ENCODE peak calls at places on chromosomes 16 and 17, in seven cellular contexts. C is neural progenitor cell; N is foreskin fibroblast; X is upper lobe of right lung; E is right atrium auricular region; L is CD8-positive, alpha-beta T cell; B is endodermal cell. R is an unnamed sample.

GRCh38 chr16:49514391-49514980 is 140.9 kb downstream of the C16orf78 start:
- DNase-seq in X (peak), C (peak), L (no peak), B (no peak), E (no peak), N (no peak), R (no peak)

GRCh38 chr17:75571197-75571884 is 16.3 kb upstream of the MYO15B start:
- DNase-seq in B (peak), L (no peak), C (no peak), E (no peak), N (peak), X (peak), R (peak)

GRCh38 chr17:9465216-9465921 is 110.3 kb downstream of the STX8 start:
- DNase-seq in E (no peak), N (peak), L (no peak), X (no peak), C (no peak), B (no peak), R (no peak)

GRCh38 chr17:64661981-64662773 is at the start of gene SMURF2:
- DNase-seq in B (peak), E (peak), L (peak), X (peak), N (peak), C (peak), R (peak)

GRCh38 chr17:77959216-77959925 is 868 bp downstream of the TNRC6C start:
- DNase-seq in N (no peak), L (peak), C (peak), X (no peak), E (no peak), B (peak), R (peak)

GRCh38 chr17:34312080-34312479 is 7.2 kb upstream of the CCL8 start:
- DNase-seq in L (no peak), C (no peak), N (peak), E (no peak), X (no peak), B (no peak), R (no peak)

GRCh38 chr17:42287305-42288077 is 807 bp upstream of the STAT5A start:
- DNase-seq in E (peak), L (peak), X (peak), B (peak), C (no peak), N (peak), R (peak)

GRCh38 chr17:32536736-32537646 is 50.2 kb downstream of the CDK5R1 start:
- DNase-seq in E (no peak), C (no peak), X (no peak), B (no peak), L (no peak), N (peak), R (no peak)

GRCh38 chr17:29590261-29590978 is 972 bp upstream of the GIT1 start:
- DNase-seq in B (no peak), L (no peak), C (no peak), X (peak), E (no peak), N (no peak), R (no peak)

GRCh38 chr17:2023692-2024571 is 1.2 kb downstream of the RTN4RL1 start:
- DNase-seq in L (no peak), E (no peak), B (peak), N (no peak), C (peak), X (peak), R (no peak)

GRCh38 chr16:84774810-84775209 is 45.0 kb upstream of the CRISPLD2 start:
- DNase-seq in L (no peak), E (peak), X (no peak), B (no peak), C (no peak), N (peak), R (no peak)

GRCh38 chr16:55039931-55040330 is 109.3 kb downstream of the IRX5 start:
- DNase-seq in N (no peak), X (no peak), E (no peak), C (no peak), L (no peak), B (peak), R (no peak)

GRCh38 chr17:4261452-4261851 is 2.3 kb downstream of the ANKFY1 start:
- DNase-seq in C (no peak), E (no peak), X (no peak), L (no peak), B (peak), N (no peak), R (no peak)

GRCh38 chr16:3458278-3458851 is 14.9 kb downstream of the NAA60 start:
- DNase-seq in X (peak), B (peak), N (no peak), L (no peak), C (peak), E (no peak), R (no peak)

GRCh38 chr16:20612551-20613470 is 36.6 kb upstream of the ACSM2B start:
- DNase-seq in E (peak), X (peak), L (no peak), B (no peak), N (no peak), C (no peak), R (no peak)

GRCh38 chr16:30677931-30678585 is 19.8 kb downstream of the FBRS start:
- DNase-seq in B (peak), C (peak), L (no peak), N (no peak), E (no peak), X (no peak), R (no peak)

GRCh38 chr17:77641718-77642117 is 316.8 kb upstream of the TNRC6C start:
- DNase-seq in X (no peak), L (no peak), E (no peak), B (no peak), N (no peak), C (no peak), R (no peak)

GRCh38 chr16:27414803-27415431 is 12.9 kb downstream of the IL21R start:
- DNase-seq in B (no peak), E (no peak), N (no peak), X (no peak), C (no peak), L (no peak), R (no peak)

GRCh38 chr17:65553009-65553645 is 8.3 kb downstream of the AXIN2 start:
- DNase-seq in X (no peak), N (peak), E (no peak), B (no peak), L (no peak), C (no peak), R (no peak)

GRCh38 chr17:71184716-71185115 is 936.1 kb upstream of the SOX9 start:
- DNase-seq in B (no peak), C (no peak), X (no peak), L (no peak), N (no peak), E (no peak), R (no peak)

GRCh38 chr17:42017866-42018200 is 594 bp upstream of the DNAJC7 start:
- DNase-seq in L (no peak), B (no peak), E (no peak), N (no peak), X (no peak), C (peak), R (no peak)

GRCh38 chr16:23420011-23420410 is 33.0 kb downstream of the COG7 start:
- DNase-seq in B (no peak), C (no peak), E (no peak), X (no peak), L (no peak), N (no peak), R (no peak)

GRCh38 chr17:1197781-1198490 is 18.2 kb upstream of the ABR start:
- DNase-seq in B (no peak), L (peak), E (peak), C (no peak), N (no peak), X (peak), R (peak)

GRCh38 chr17:78322327-78322857 is 37.5 kb downstream of the SOCS3 start:
- DNase-seq in N (no peak), B (no peak), L (no peak), E (no peak), X (no peak), C (no peak), R (no peak)

GRCh38 chr17:40307691-40308289 is 1.2 kb upstream of the RARA start:
- DNase-seq in L (no peak), E (no peak), B (no peak), X (no peak), C (no peak), N (no peak), R (no peak)

GRCh38 chr17:39606434-39607056 is 1.2 kb downstream of the NEUROD2 start:
- DNase-seq in E (no peak), N (no peak), B (peak), C (peak), X (no peak), L (no peak), R (no peak)

GRCh38 chr17:75315541-75316243 is 26.5 kb upstream of the SLC25A19 start:
- DNase-seq in E (no peak), B (no peak), C (no peak), X (no peak), N (peak), L (no peak), R (peak)

GRCh38 chr17:7213895-7214299 is 5.7 kb downstream of the DLG4 start:
- DNase-seq in B (peak), L (no peak), X (no peak), C (peak), E (peak), N (no peak), R (no peak)

GRCh38 chr17:1049446-1050225 is 52.7 kb downstream of the TIMM22 start:
- DNase-seq in N (no peak), B (no peak), E (no peak), L (no peak), X (no peak), C (no peak), R (no peak)

GRCh38 chr16:10558746-10559641 is 21.4 kb downstream of the EMP2 start:
- DNase-seq in C (no peak), L (no peak), E (peak), N (peak), B (no peak), X (peak), R (no peak)

GRCh38 chr17:76272541-76273434 is 7.6 kb downstream of the UBALD2 start:
- DNase-seq in L (peak), X (no peak), C (no peak), E (no peak), B (no peak), N (no peak), R (peak)

GRCh38 chr17:57284984-57285646 is 28.8 kb downstream of the MSI2 start:
- DNase-seq in N (no peak), B (peak), L (peak), X (no peak), C (peak), E (no peak), R (peak)

GRCh38 chr16:48999034-48999433 is 282.6 kb downstream of the CBLN1 start:
- DNase-seq in E (no peak), N (no peak), L (no peak), C (no peak), X (no peak), B (no peak), R (no peak)

GRCh38 chr17:8791910-8792270 is 7.3 kb downstream of the MFSD6L start:
- DNase-seq in B (no peak), C (no peak), N (peak), E (no peak), X (no peak), L (no peak), R (no peak)

GRCh38 chr17:50280801-50281441 is 6.7 kb downstream of the TMEM92 start:
- DNase-seq in E (no peak), B (peak), C (no peak), X (no peak), L (no peak), N (no peak), R (no peak)

GRCh38 chr16:48113471-48113870 is 42.3 kb downstream of the ABCC12 start:
- DNase-seq in X (no peak), B (peak), N (no peak), L (no peak), E (no peak), C (peak), R (no peak)

GRCh38 chr16:760498-761343 is at the start of gene MSLN:
- DNase-seq in N (no peak), L (no peak), C (no peak), E (no peak), X (peak), B (no peak), R (no peak)

GRCh38 chr17:19346351-19347255 is 15.9 kb downstream of the B9D1 start:
- DNase-seq in X (peak), B (peak), N (peak), E (peak), C (no peak), L (no peak), R (no peak)

DNA sequence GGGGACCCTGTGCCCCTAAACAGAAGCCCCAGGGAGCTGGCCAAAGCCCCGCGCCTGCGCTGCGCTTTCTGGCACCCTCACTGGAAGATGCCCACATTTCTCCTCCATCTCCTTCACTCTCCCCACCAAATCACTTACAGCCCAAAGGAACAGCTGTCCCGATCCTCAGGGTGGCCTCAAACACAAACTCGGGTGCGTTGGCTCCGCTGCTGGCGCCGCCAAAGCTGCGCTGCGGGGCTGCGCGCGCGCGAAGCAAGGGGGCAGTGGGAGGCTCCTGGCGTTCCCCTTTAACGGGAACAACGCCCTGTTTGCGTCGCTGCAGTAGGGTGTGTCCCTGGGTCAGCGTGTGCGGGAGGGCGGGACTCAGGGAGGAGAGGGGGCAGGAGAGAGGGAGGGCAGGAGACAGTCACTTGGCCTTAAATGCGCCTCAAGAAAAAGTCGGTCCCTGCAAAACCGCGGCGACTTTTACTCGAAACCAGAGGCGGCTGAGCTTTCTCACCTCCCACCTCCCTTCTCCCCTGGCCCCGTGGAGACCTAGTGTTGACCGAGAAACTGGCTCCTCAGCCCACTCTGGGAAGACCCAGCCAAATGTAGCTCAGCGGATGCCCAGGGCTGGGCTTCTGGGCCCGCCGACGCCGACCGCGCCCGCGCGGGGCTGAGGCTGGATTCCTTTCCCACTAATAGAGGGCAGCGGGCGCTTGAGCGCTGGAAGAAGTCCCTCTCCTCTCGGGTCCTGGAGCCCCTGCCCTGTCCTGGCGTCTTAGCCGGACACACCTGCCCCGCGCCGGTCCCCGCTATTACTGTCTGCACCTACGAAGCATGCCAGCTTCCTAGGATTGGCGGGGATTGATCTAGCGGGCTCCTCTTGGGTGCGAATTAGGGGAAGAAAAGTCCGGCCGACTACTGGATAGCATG is 2.6 kb downstream of the PMP22 start:
- DNase-seq in C (peak), L (no peak), E (peak), X (peak), B (peak), N (peak), R (no peak)
- TF ChIP-seq CTCF in C (no peak), L (no peak), E (no peak), X (no peak), B (no peak), N (no peak), R (no peak)

GRCh38 chr16:81939164-81940067 is 71.9 kb downstream of the SDR42E1 start:
- DNase-seq in L (no peak), N (no peak), B (peak), X (no peak), E (no peak), C (peak), R (no peak)
- TF ChIP-seq CTCF in L (no peak), N (no peak), B (peak), X (no peak), E (no peak), C (peak), R (no peak)

DNA sequence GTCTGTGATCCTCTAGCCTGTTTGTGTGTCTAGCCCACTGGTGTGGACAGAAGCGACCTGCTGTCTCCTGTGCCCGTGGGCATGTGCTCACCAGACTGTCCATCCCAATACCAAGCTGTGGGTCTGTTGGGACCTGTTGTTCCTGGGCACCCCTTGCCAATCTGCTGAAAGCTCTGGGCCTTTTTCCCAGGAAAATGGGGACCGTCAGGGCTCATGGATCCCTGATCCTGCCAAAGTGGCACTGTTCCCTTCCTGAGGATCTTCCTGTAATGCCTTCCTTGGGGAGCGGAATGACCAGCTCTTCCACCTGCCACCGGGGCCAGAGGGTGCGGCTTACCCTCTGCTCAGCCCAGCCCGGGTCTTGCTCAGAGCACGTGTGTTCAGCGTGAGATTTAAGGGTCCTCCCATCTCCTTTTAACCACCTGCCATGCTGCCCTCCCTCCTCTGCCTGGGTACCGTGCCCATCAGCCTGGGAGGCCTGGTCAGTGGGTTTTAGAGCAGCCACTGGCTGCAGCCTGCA is 59.3 kb downstream of the BAIAP2 start:
- DNase-seq in L (no peak), E (no peak), C (no peak), B (no peak), N (no peak), X (no peak), R (no peak)
- TF ChIP-seq CTCF in L (no peak), E (no peak), C (peak), B (no peak), N (no peak), X (no peak), R (no peak)

DNA sequence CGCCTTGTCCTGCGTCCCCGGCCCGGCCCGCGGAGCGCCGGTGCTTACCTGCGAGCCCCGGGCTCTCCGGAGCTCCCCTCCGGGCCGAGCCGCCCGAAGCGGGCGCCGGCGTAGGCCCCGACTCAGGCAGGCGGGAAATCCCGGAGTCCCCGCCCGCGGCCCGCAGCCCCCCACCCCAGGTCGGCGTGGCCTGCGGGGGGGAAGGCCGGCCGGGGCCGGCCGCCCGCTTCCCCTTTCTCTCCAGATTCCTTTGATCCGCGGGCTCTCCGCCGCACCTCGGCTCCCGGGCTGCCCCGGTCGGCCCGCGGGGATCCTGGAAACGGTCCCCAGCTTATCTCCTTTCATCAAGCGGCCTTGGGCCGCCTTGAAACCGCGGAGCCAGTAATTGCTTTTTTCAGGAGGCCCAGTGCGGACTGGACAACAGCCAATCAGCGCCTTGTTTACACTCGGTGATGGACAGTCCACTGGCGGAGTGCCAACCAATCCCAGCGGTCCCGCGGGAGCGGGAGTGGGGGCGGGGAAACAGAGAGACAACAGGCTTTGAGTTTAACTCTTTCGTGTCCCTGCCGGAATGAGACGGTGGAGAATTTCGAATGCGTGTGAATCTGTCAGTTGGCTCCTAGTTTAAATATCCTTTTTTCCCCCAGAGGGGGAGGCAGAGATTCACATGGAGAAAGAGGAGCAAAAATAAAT is 1.4 kb upstream of the BAHCC1 start:
- DNase-seq in E (peak), X (peak), N (peak), C (peak), L (peak), B (peak), R (peak)
- TF ChIP-seq CTCF in E (no peak), X (no peak), N (no peak), C (peak), L (no peak), B (peak), R (no peak)

DNA sequence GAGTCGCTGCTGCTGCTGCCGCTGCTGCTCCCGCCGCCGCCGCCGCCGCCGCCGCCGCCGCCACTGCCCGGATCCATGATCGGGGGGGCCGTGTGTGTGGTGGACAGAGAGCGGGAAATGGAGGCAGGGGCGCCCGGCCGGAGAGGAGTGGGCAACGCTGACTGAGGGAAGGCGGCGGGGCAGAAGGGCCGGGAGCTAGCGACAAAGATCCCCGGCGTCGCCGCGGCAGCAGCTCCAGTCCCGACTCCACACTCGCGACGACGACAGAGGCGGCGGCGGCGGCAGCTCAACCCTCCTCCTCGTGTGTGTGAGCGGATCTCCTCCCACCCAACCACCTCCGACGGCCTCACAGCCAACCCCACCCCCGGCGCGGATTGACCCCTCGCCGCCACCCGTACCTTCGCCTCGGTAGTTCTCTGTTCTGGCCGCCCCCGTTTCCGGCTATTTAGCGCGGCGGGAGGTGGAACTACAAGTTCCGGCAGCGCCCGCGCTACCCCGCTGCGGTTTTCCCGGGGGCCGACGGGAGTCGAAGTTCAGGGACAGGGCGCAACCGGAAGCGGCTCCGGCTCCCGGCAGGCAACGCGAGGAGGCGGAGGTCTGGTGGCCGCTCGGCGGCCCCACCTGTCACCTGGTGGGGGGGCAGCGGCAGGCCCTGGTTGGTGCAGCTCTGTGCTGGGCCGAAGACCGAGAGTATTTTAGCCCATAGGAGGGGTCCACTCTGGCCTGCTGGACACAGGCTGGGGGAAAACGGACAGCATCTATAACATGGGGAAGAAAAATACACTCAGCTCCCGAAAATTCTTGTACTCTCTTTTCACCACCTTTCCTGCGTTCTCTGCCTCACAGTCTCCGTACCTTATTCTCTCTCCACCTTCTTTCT is at the start of gene GSPT1:
- DNase-seq in L (peak), X (peak), C (peak), N (peak), B (peak), E (peak), R (peak)
- TF ChIP-seq CTCF in L (no peak), X (peak), C (no peak), N (no peak), B (no peak), E (no peak), R (peak)

DNA sequence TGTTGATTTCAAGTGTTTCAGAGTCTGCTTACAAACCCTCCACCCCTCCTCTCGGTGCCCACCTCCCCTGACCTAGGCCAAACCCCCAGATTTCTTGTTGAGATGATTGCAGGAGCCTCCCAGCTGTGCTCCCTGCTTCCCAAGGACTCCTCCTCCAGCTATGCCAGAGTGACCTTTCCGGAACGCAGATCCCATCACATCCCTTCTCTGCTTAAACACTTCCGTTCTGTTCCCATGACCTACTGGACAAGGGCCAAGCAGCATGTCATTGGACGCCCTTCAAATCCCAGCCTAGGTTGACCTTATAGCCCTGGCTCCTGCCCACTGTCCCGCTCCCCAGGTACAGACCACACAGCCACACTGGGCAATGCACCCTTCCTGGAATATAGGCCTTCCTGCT is 23.7 kb upstream of the CDH1 start:
- DNase-seq in L (no peak), E (no peak), C (no peak), X (no peak), N (no peak), B (no peak), R (no peak)
- TF ChIP-seq CTCF in L (no peak), E (no peak), C (no peak), X (no peak), N (no peak), B (no peak), R (no peak)

R was measured in GM10248.